ENCODE peak calls at places on chromosomes 1 and 21, in four cellular contexts. N, E, P and S are unnamed samples.

GRCh38 chr1:99250724-99251123 is 13.6 kb upstream of the PLPPR4 start:
- DNase-seq in N (no peak), P (no peak), E (no peak), S (no peak)

GRCh38 chr1:184022651-184023050 is 14.9 kb downstream of the COLGALT2 start:
- DNase-seq in N (no peak), P (no peak), E (no peak), S (no peak)

GRCh38 chr1:3170566-3171453 is 101.8 kb downstream of the PRDM16 start:
- DNase-seq in P (peak), E (no peak), N (peak), S (no peak)

GRCh38 chr1:228988655-228989054 is 253.4 kb downstream of the RHOU start:
- DNase-seq in N (no peak), P (peak), E (no peak), S (no peak)

GRCh38 chr1:232968965-232969364 is 18.6 kb downstream of the NTPCR start:
- DNase-seq in E (no peak), P (no peak), N (no peak), S (no peak)

GRCh38 chr21:41167348-41168342 is at the start of gene BACE2:
- DNase-seq in E (peak), P (no peak), N (peak), S (peak)

GRCh38 chr1:6490181-6491075 is 1.0 kb downstream of the PLEKHG5 start:
- DNase-seq in N (peak), P (peak), E (peak), S (peak)

GRCh38 chr1:16091296-16091695 is 17.8 kb upstream of the FAM131C start:
- DNase-seq in N (no peak), P (no peak), E (no peak), S (no peak)

GRCh38 chr1:115343200-115343737 is 5.2 kb upstream of the NGF start:
- DNase-seq in P (no peak), E (no peak), N (no peak), S (no peak)

GRCh38 chr1:12617511-12617900 is 504 bp downstream of the DHRS3 start:
- DNase-seq in P (peak), N (no peak), E (no peak), S (no peak)

GRCh38 chr1:43563779-43564616 is 33.3 kb downstream of the PTPRF start:
- DNase-seq in N (no peak), E (no peak), P (no peak), S (no peak)

GRCh38 chr1:59431566-59432294 is 134.8 kb downstream of the FGGY start:
- DNase-seq in N (no peak), E (no peak), P (no peak), S (no peak)

GRCh38 chr1:159925713-159926066 is 383 bp upstream of the TAGLN2 start:
- DNase-seq in N (peak), P (no peak), E (no peak), S (no peak)

GRCh38 chr1:4628992-4629391 is 25.4 kb upstream of the AJAP1 start:
- DNase-seq in E (no peak), N (no peak), P (no peak), S (no peak)

GRCh38 chr1:53249706-53250105 is 11.4 kb upstream of the MAGOH start:
- DNase-seq in P (no peak), E (no peak), N (no peak), S (no peak)

GRCh38 chr1:204858381-204858821 is 12.3 kb upstream of the NFASC start:
- DNase-seq in E (peak), P (no peak), N (no peak), S (no peak)

GRCh38 chr1:46401964-46402626 is 8.0 kb downstream of the FAAH start:
- DNase-seq in N (peak), P (peak), E (peak), S (peak)

GRCh38 chr21:25234857-25235801 is 372.2 kb downstream of the MRPL39 start:
- DNase-seq in E (no peak), P (no peak), N (no peak), S (no peak)

GRCh38 chr1:201448981-201449380 is 20.0 kb downstream of the PHLDA3 start:
- DNase-seq in N (no peak), P (peak), E (no peak), S (no peak)

GRCh38 chr1:201447911-201448871 is 20.8 kb downstream of the PHLDA3 start:
- DNase-seq in P (peak), E (peak), N (peak), S (peak)

GRCh38 chr1:201452881-201453280 is 16.1 kb downstream of the PHLDA3 start:
- DNase-seq in E (no peak), P (no peak), N (no peak), S (no peak)

GRCh38 chr1:201454568-201454967 is 14.4 kb downstream of the PHLDA3 start:
- DNase-seq in P (no peak), E (no peak), N (no peak), S (no peak)

DNA sequence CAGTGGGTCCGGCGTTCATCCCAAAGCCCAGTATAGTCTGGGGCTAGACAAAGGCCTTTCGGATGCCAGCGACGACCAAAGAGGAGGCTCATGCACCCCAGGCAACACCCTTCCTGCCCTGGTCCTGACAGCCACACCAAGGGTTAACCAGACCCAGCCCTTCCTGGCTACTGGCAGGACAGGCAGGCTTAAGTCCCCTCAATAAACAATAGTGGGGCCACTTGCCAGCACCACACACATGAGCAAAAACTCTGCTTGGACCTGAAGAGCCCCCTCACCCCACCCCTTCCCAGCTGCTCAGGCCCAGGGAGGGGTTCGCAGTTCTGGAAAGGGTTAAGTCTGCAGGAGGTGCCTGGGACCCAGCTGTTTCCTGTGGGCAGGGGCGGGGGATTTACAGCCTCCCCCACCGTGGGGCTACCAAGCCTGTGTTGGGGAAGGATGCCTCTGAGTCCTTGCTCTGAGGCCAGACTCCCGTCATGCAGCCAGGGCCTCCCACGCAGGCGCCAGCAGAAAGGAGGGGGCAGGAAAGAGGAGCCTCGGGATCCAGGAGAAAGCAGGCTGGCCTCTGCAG is 18.2 kb downstream of the PHLDA3 start:
- DNase-seq in P (no peak), E (peak), N (no peak), S (no peak)
- TF ChIP-seq JUN in P (no peak), E (no peak), N (no peak), S (no peak)

GRCh38 chr1:207282049-207282448 is 39.4 kb upstream of the CD55 start:
- DNase-seq in N (no peak), E (no peak), P (no peak), S (no peak)
- TF ChIP-seq HMGXB4 in N (no peak), E (no peak), P (no peak), S (no peak)

GRCh38 chr1:22107126-22107525 is 35.8 kb downstream of the WNT4 start:
- DNase-seq in E (no peak), N (no peak), P (no peak), S (no peak)

GRCh38 chr1:22104865-22105437 is 37.9 kb downstream of the WNT4 start:
- DNase-seq in P (no peak), E (no peak), N (no peak), S (no peak)

GRCh38 chr1:22104074-22104473 is 38.8 kb downstream of the WNT4 start:
- DNase-seq in N (no peak), P (no peak), E (no peak), S (no peak)

GRCh38 chr1:22108343-22109135 is 34.4 kb downstream of the WNT4 start:
- DNase-seq in E (no peak), N (no peak), P (no peak), S (no peak)

GRCh38 chr1:22105611-22106207 is 37.2 kb downstream of the WNT4 start:
- DNase-seq in N (peak), P (peak), E (no peak), S (peak)
- TF ChIP-seq JUN in N (no peak), P (no peak), E (no peak), S (no peak)

GRCh38 chr1:41902125-41902524 is 16.6 kb downstream of the HIVEP3 start:
- DNase-seq in P (no peak), E (no peak), N (no peak), S (peak)

GRCh38 chr1:41902669-41903068 is 16.1 kb downstream of the HIVEP3 start:
- DNase-seq in P (no peak), E (no peak), N (no peak), S (no peak)

GRCh38 chr1:41898191-41898713 is 20.5 kb downstream of the HIVEP3 start:
- DNase-seq in N (peak), E (no peak), P (no peak), S (no peak)

GRCh38 chr1:41901551-41901950 is 17.2 kb downstream of the HIVEP3 start:
- DNase-seq in E (no peak), P (no peak), N (no peak), S (no peak)

DNA sequence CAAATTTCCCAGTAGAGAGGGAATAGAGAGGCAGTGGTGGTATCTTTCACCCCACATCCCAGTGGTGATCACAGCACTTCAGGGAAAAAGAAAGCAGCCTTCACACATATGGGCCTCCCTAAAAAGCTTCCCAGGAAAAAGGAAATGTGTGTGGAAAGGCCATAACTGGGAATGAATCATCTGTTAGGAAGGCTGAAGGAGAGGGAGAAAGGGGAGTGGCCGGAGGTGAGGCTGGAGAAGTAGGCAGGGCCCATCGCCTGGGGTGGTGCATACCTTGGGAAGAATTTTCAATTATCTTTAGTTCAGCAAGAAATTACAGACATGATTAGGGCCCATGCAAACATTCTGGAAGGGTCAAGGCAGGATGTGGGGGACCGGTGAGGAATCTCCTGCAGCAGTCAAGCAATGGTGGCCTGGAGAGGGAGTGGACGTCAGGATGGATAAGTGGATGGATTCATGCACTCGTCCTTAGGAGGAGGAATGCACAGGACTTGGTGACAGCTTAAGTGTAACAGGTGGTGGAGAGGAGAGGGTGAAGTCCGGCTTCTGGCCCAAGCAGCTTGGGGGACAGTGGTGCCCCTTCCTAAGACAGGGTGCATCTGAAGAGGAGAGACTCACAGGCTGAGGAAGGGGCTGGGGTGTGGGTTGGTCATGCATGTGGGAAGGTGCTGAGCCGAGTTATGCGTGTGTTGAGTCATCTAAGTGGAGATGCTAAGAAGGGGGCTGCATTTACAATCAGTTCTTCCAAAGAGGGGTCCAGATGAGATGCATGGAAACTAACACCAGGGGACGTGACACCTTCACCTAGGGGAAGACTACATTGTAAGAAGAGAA is 17.9 kb downstream of the HIVEP3 start:
- DNase-seq in E (no peak), N (no peak), P (no peak), S (peak)
- TF ChIP-seq HMGXB4 in E (no peak), N (no peak), P (no peak), S (no peak)

GRCh38 chr21:43361493-43362296 is 65.2 kb downstream of the SIK1 start:
- DNase-seq in P (no peak), N (no peak), E (no peak), S (no peak)
- TF ChIP-seq JUN in P (no peak), N (no peak), E (no peak), S (no peak)

DNA sequence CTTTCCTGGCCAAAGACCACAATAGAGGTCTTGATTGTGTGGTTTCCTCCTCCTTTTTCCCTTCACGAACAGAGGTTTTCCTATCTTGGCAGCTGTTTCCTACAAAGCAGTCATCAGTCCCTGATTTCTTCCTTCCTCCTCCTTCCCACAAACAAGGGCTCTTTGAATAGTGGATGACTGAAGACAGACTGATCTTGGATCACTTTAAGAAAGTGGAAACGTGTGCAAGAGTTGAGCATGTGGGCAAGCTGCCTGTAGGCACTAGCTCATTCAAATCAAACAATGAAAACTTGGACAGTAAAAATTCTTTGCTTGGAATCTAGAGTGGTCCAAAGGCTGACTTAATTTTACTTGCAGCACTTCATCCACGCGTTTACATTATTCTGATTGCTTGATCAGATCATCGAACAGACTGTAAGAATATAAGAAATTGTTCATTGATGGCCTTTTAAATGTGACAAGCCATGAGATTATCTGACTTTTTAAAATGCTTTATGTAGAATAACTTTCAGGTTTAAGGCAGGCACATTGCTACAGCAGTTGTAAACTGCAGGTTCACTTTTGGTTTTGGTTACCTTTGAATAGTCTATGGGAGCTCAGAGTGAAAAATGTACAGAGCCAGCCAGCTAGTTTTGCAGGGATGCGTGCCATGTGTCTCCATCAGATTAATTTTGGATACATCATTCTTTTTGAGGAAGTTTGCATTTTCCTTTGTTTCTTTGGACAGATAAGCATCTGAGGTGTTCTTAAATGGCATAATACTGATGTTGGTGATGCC is 34.4 kb downstream of the ADGRL2 start:
- DNase-seq in E (no peak), P (no peak), N (no peak), S (no peak)
- TF ChIP-seq HMGXB4 in E (no peak), P (no peak), N (no peak), S (no peak)

GRCh38 chr1:29391362-29391880 is 155.1 kb downstream of the PTPRU start:
- DNase-seq in P (no peak), N (no peak), E (no peak), S (no peak)

GRCh38 chr1:29392036-29392435 is 155.7 kb downstream of the PTPRU start:
- DNase-seq in N (no peak), E (no peak), P (no peak), S (no peak)

GRCh38 chr1:29390075-29390474 is 153.8 kb downstream of the PTPRU start:
- DNase-seq in P (no peak), N (no peak), E (no peak), S (no peak)

GRCh38 chr1:29389533-29390041 is 153.3 kb downstream of the PTPRU start:
- DNase-seq in N (no peak), E (no peak), P (no peak), S (no peak)

GRCh38 chr1:29390491-29391361 is 154.4 kb downstream of the PTPRU start:
- DNase-seq in P (no peak), E (no peak), N (no peak), S (no peak)
- TF ChIP-seq JUN in P (no peak), E (no peak), N (no peak), S (no peak)

GRCh38 chr21:23861908-23862504 is 1745.3 kb downstream of the MRPL39 start:
- DNase-seq in P (no peak), N (no peak), E (no peak), S (no peak)
- TF ChIP-seq HMGXB4 in P (no peak), N (no peak), E (no peak), S (no peak)

GRCh38 chr1:208423522-208423921 is 179.3 kb upstream of the PLXNA2 start:
- DNase-seq in P (no peak), E (no peak), N (no peak), S (no peak)
- TF ChIP-seq JUN in P (no peak), E (no peak), N (no peak), S (no peak)

DNA sequence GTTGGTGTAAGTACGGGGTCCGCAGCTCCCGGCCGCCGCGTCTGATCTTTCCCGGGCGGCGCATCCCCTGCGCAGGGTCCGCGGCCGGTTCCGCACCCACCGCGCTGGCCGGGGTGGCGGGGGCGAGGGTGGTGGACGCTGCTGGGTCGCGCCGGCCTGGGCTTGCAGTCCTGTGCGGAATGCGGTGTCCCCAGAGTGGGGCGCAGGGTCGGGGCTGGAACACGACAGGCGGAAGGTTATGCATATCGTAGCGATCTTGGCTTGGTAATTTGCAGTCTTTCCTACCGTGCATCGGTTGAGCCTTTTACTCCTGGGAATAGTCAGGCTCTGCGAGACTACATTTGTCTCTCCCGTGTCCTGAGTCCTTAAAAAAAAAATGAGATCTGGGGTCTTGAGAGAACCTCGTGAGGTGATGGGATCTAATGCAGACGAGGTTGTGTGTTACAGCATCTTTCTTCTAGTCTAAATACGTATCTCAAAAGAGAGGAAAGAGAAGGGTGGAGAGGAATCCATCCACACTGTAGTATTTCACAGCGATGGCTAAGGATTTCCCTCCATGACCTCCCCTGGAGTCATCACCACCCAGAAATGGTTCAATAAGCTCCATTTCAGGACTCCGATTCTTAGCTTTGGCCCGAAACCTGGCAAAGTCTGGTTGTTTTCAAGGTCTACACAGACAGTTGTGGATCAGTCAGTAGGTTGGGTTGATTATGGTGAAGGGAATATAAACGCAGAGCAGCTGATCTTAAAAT is 607 bp downstream of the ATP1B1 start:
- DNase-seq in E (peak), P (no peak), N (peak), S (no peak)
- TF ChIP-seq HMGXB4 in E (peak), P (peak), N (no peak), S (no peak)